ENCODE peak calls at places on chromosomes 13 and 19, in nine cellular contexts. I is upper lobe of left lung, B is ascending aorta, W is SK-N-SH, J is epithelial cell of proximal tubule, V is BJ, P is fibroblast of the aortic adventitia, E is BE2C, R is IMR-90. H is an unnamed sample.

GRCh38 chr19:14871619-14872230 is 14.2 kb downstream of the OR7A17 start:
- DNase-seq in I (no peak), B (no peak), W (peak), J (no peak), V (no peak), P (peak), E (no peak), R (peak), H (peak)

GRCh38 chr19:44640518-44640917 is 3.2 kb upstream of the PVR start:
- DNase-seq in I (no peak), B (no peak), W (no peak), J (no peak), V (no peak), P (peak), E (no peak), R (peak), H (peak)

GRCh38 chr13:66675620-66676019 is 554.5 kb downstream of the PCDH9 start:
- DNase-seq in I (no peak), B (no peak), W (no peak), J (no peak), V (no peak), P (peak), E (no peak), R (no peak), H (no peak)

GRCh38 chr19:37334179-37335071 is 36.5 kb upstream of the ZNF527 start:
- DNase-seq in I (peak), B (peak), W (peak), J (peak), V (peak), P (peak), E (peak), R (peak), H (peak)

GRCh38 chr19:2560369-2560768 is 84.4 kb downstream of the GADD45B start:
- DNase-seq in I (no peak), B (no peak), W (no peak), J (no peak), V (no peak), P (no peak), E (no peak), R (no peak), H (no peak)

GRCh38 chr13:91247768-91248167 is 99.7 kb upstream of the MIR17HG start:
- DNase-seq in I (no peak), B (no peak), W (peak), J (no peak), V (no peak), P (no peak), E (no peak), R (no peak), H (peak)

GRCh38 chr13:75749407-75749806 is 113.3 kb downstream of the LMO7 start:
- DNase-seq in I (no peak), B (peak), W (no peak), J (no peak), V (no peak), P (peak), E (peak), R (peak), H (peak)

GRCh38 chr13:42906257-42906656 is 85.8 kb downstream of the EPSTI1 start:
- DNase-seq in I (no peak), B (no peak), W (no peak), J (no peak), V (no peak), P (no peak), E (no peak), R (no peak), H (no peak)

GRCh38 chr19:5170329-5170745 is 170.3 kb downstream of the PTPRS start:
- DNase-seq in I (peak), B (no peak), W (peak), J (no peak), V (no peak), P (no peak), E (peak), R (no peak), H (no peak)

GRCh38 chr19:728011-728410 is 19.3 kb downstream of the PALM start:
- DNase-seq in I (no peak), B (no peak), W (no peak), J (no peak), V (no peak), P (no peak), E (peak), R (no peak), H (no peak)

GRCh38 chr19:41619018-41619571 is 7.8 kb downstream of the CEACAM4 start:
- DNase-seq in I (no peak), B (no peak), W (no peak), J (no peak), V (no peak), P (no peak), E (no peak), R (no peak), H (no peak)

GRCh38 chr19:35636651-35637050 is 4.9 kb upstream of the ETV2 start:
- DNase-seq in I (no peak), B (no peak), W (no peak), J (no peak), V (no peak), P (no peak), E (no peak), R (no peak), H (no peak)

GRCh38 chr13:66859078-66859477 is 371.1 kb downstream of the PCDH9 start:
- DNase-seq in I (no peak), B (no peak), W (no peak), J (no peak), V (no peak), P (no peak), E (no peak), R (peak), H (no peak)

GRCh38 chr19:32676186-32676894 is 692 bp downstream of the RGS9BP start:
- DNase-seq in I (no peak), B (no peak), W (peak), J (no peak), V (no peak), P (no peak), E (no peak), R (no peak), H (no peak)

GRCh38 chr19:54420383-54421168 is 5.3 kb downstream of the TTYH1 start:
- DNase-seq in I (no peak), B (no peak), W (no peak), J (no peak), V (no peak), P (no peak), E (no peak), R (no peak), H (no peak)

DNA sequence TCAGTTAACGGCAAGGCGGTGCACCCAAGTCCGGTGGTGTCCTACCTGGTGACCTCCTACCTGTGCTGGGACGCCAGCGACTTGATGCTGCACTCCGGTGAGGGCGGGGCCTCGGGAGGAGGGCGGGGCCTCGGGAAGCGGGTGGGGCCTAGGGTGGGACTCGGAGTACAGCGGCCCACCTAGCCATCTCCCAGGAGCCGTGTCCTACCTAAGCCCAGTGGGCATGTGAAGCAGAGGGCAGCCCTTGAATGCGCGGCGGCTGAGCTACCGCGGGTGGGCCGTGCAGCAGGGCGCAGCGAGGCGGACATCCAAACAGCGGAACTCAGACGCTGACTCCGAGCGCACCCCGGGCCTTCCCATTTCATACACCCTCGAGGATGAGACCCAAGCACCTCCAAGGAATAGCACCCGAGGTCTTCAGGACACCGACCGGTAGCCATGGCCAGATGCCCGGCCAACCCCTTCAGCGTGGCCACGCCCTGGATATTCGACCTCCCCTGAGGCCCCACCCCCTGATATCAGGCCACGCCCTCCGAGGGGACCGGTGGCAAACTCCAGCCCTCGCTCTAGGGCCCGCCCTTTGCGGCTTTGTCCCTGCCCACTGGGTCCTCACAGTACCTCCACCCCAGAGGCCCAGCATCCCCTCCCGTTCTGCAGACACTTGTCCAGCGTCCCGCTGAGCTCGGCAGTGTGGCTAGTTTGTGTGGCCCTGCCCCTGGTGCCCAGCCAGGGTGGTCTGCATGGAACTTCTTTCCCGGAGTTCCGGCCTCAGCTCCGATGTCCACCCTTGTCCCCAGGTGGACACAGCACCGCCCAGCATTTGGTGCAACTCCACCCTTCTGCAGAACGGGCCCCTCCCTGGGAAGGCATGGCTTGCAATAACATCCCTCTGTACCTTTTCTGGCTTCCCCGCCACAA is 5.4 kb downstream of the KLK1 start:
- DNase-seq in I (peak), B (no peak), W (peak), J (no peak), V (no peak), P (no peak), E (peak), R (no peak), H (no peak)
- H3K4me3 ChIP-seq in I (peak), B (peak), W (peak), J (peak), V (peak), P (peak), E (peak), R (peak), H (peak)

DNA sequence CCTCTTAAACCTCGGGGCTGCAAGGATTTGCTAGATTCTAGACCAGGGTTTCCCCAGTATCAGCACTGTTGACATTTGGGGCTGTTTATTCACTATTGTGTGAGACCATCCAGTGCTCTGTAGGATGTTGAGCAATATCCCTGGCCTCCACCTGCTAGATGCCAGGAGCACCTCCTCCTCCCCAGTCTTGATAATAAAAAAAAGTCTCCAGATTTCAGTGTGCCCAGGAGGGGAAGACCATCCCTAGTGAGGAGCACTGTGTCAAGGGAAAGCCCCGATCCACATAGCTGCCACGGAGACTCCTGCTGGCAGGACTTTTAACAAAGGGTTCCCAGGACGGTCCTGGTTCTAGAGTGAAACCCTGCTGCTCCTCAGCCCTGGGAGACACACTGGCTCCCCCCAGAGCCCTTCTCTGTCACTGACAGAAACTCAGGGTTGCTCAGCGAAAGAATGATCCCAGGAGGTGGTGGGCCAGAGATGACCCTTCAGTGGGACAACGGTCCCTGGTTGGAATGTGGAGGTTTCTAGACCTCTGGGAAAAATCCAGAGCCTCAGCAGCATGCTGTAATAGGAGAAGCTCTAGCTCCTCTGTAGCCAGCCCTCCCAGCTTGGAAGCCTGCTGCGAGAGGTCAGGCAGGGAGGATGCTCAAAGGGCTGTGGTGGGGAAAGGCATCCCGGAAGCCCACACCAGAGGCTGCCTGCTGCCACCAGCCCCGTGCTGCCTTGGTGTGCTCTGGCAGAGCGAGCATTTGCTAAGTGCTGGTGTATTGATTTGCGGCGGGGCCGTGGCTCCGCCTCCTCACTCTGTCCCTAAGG is 20.3 kb downstream of the LYL1 start:
- DNase-seq in I (no peak), B (no peak), W (peak), J (no peak), V (no peak), P (peak), E (peak), R (peak), H (peak)
- TF ChIP-seq CTCF in I (no peak), B (peak), W (peak), J (peak), V (peak), P (peak), E (peak), R (peak), H (peak)

GRCh38 chr13:24861617-24862362 is 97.8 kb downstream of the RNF17 start:
- DNase-seq in I (no peak), B (no peak), W (no peak), J (no peak), V (no peak), P (no peak), E (no peak), R (no peak), H (no peak)
- H3K4me3 ChIP-seq in I (no peak), B (no peak), W (no peak), J (no peak), V (no peak), P (no peak), E (no peak), R (no peak), H (no peak)

GRCh38 chr19:3671680-3672574 is 28.3 kb downstream of the PIP5K1C start:
- DNase-seq in I (no peak), B (no peak), W (no peak), J (no peak), V (no peak), P (peak), E (no peak), R (peak), H (no peak)
- TF ChIP-seq CTCF in I (no peak), B (peak), W (no peak), J (no peak), V (peak), P (peak), E (no peak), R (peak), H (peak)

GRCh38 chr19:58477130-58477529 is 978 bp downstream of the ZNF446 start:
- DNase-seq in I (no peak), B (no peak), W (no peak), J (no peak), V (no peak), P (no peak), E (no peak), R (no peak), H (no peak)
- H3K4me3 ChIP-seq in I (no peak), B (peak), W (peak), J (peak), V (no peak), P (peak), E (peak), R (no peak), H (no peak)

DNA sequence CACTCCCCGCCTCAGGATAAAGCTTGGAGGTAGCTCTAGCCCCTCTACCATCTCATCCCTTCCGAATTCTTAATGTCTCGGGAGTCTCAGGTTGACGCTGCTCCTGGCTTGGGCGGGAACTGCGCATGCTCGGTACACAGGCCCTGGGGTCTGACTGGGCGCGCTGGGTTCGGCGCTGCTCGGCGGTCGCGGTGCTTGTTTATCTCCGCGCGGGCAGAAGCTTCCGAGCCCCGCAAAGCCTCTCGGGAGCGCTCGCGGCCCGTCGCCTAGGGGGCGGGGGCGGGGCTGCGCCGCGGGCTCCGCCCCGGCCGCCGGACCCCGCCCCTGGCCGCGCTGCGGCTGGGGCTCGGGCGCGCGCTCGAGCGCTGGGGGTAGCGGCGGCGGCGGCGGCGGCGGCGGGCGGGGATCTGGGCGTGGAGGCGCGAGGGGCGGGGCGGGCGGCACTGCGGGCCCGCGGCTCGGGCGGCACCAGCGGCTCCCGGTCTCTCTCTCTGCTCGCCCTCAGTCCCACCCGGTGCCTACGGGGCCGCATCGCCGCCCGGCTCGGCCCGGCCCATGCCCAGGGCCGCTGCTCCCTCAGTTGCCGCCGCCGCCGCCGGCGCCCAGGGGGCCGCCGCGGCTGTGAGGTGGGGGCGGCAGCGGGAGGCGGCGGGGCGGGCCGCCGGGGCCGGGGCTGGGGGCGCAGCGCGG is at the start of gene RAP2A:
- DNase-seq in I (peak), B (peak), W (peak), J (peak), V (peak), P (peak), E (peak), R (peak), H (peak)
- TF ChIP-seq CTCF in I (peak), B (no peak), W (no peak), J (no peak), V (no peak), P (no peak), E (no peak), R (no peak), H (no peak)

GRCh38 chr13:98509271-98510155 is 67.4 kb downstream of the STK24 start:
- DNase-seq in I (peak), B (peak), W (no peak), J (peak), V (peak), P (peak), E (no peak), R (peak), H (peak)
- H3K4me3 ChIP-seq in I (no peak), B (no peak), W (no peak), J (no peak), V (no peak), P (no peak), E (no peak), R (no peak), H (no peak)

GRCh38 chr13:95301135-95301946 is at the start of gene ABCC4:
- DNase-seq in I (peak), B (no peak), W (peak), J (no peak), V (no peak), P (peak), E (peak), R (peak), H (peak)
- TF ChIP-seq CTCF in I (no peak), B (no peak), W (no peak), J (no peak), V (peak), P (no peak), E (no peak), R (no peak), H (no peak)

GRCh38 chr13:29817604-29818378 is 32.6 kb downstream of the UBL3 start:
- DNase-seq in I (no peak), B (no peak), W (peak), J (no peak), V (no peak), P (peak), E (no peak), R (peak), H (no peak)
- H3K4me3 ChIP-seq in I (no peak), B (no peak), W (peak), J (no peak), V (no peak), P (no peak), E (no peak), R (no peak), H (no peak)

H was measured in astrocyte of the spinal cord.